ENCODE peak calls at places on chromosomes 13 and 19, in four cellular contexts. A is stimulated activated CD4-positive, alpha-beta T cell treated with anti-CD3 and anti-CD28 coated beads, Interleukin-2, amount 100 ng/mL, for 24 hours; T is activated B cell treated with CpG ODN at 0.5 μM for 24 hours; K is AG09319. F is an unnamed sample.

GRCh38 chr13:23871616-23872220 is 17.5 kb downstream of the MIPEP start:
- DNase-seq in A (no peak), T (no peak), K (no peak), F (no peak)

GRCh38 chr13:113149711-113150544 is 8.5 kb upstream of the PROZ start:
- DNase-seq in T (no peak), K (no peak), A (no peak), F (no peak)

GRCh38 chr13:76965759-76966421 is 17.6 kb downstream of the ACOD1 start:
- DNase-seq in T (no peak), K (peak; percentile 75), A (no peak), F (peak; percentile 85)

GRCh38 chr13:37618554-37618953 is 20.0 kb upstream of the POSTN start:
- DNase-seq in K (no peak), T (no peak), A (no peak), F (no peak)

GRCh38 chr19:4284176-4284958 is 5.3 kb downstream of the SHD start:
- DNase-seq in A (peak; percentile 23), K (no peak), T (no peak), F (no peak)

GRCh38 chr13:113864303-113864890 is 521 bp upstream of the GAS6 start:
- DNase-seq in K (no peak), T (no peak), A (no peak), F (no peak)

GRCh38 chr13:30743319-30744055 is 8.1 kb downstream of the ALOX5AP start:
- DNase-seq in K (peak; percentile 86), A (no peak), T (no peak), F (peak; percentile 83)

GRCh38 chr13:26946675-26947342 is 186.2 kb upstream of the GPR12 start:
- DNase-seq in T (no peak), K (no peak), A (no peak), F (no peak)

GRCh38 chr19:40332669-40333068 is 15.5 kb downstream of the C19orf47 start:
- DNase-seq in K (no peak), A (no peak), T (no peak), F (no peak)

GRCh38 chr19:7177926-7178325 is 108.4 kb downstream of the ZNF557 start:
- DNase-seq in T (no peak), K (no peak), A (no peak), F (no peak)

GRCh38 chr13:98575876-98576214 is 1.1 kb downstream of the STK24 start:
- DNase-seq in K (no peak), A (no peak), T (no peak), F (no peak)

GRCh38 chr19:35164418-35164817 is 9.9 kb downstream of the FXYD5 start:
- DNase-seq in K (no peak), T (no peak), A (no peak), F (no peak)

GRCh38 chr19:38452430-38453366 is 19.2 kb downstream of the RYR1 start:
- DNase-seq in A (peak; percentile 47), T (no peak), K (no peak), F (no peak)